ENCODE peak calls at places on chromosomes 2 and 18, in eight cellular contexts. F is A549, H is tibial nerve, I is ovary, K is body of pancreas, R is right lobe of liver, Y is HCT116, T is stomach. P is an unnamed sample. For H3K4me1, the result is how much of the 10 kb centered on the place peaks cover.

GRCh38 chr2:230893881-230894781 is 29.4 kb downstream of the ITM2C start:
- DNase-seq in F (no peak), H (no peak), I (no peak), K (no peak), R (peak), Y (no peak), T (no peak), P (no peak)

GRCh38 chr2:1607236-1607920 is 136.9 kb downstream of the PXDN start:
- DNase-seq in F (no peak), H (no peak), I (no peak), K (no peak), R (no peak), Y (no peak), T (no peak), P (no peak)

GRCh38 chr2:45675130-45675812 is 23.8 kb downstream of the PRKCE start:
- DNase-seq in F (no peak), H (no peak), I (peak), K (peak), R (no peak), Y (peak), T (peak), P (no peak)

GRCh38 chr2:108403494-108403893 is 25.7 kb downstream of the SULT1C4 start:
- DNase-seq in F (peak), H (peak), I (no peak), K (no peak), R (no peak), Y (no peak), T (no peak), P (no peak)

GRCh38 chr2:56448403-56448998 is 264.7 kb downstream of the CCDC85A start:
- DNase-seq in F (peak), H (no peak), I (no peak), K (no peak), R (no peak), Y (no peak), T (no peak), P (no peak)

GRCh38 chr2:225013432-225014048 is 28.7 kb downstream of the DOCK10 start:
- DNase-seq in F (peak), H (no peak), I (no peak), K (no peak), R (no peak), Y (no peak), T (no peak), P (no peak)

GRCh38 chr2:117055499-117056375 is 758.8 kb upstream of the DDX18 start:
- DNase-seq in F (no peak), H (no peak), I (no peak), K (no peak), R (no peak), Y (no peak), T (no peak), P (no peak)

GRCh38 chr2:26174691-26175181 is 1.8 kb downstream of the GAREM2 start:
- DNase-seq in F (no peak), H (no peak), I (no peak), K (no peak), R (no peak), Y (no peak), T (no peak), P (no peak)

GRCh38 chr2:240595381-240596079 is 9.0 kb downstream of the CAPN10 start:
- DNase-seq in F (peak), H (no peak), I (no peak), K (peak), R (peak), Y (no peak), T (no peak), P (peak)

GRCh38 chr2:236208281-236208900 is 40.2 kb upstream of the GBX2 start:
- DNase-seq in F (no peak), H (no peak), I (no peak), K (no peak), R (no peak), Y (no peak), T (no peak), P (no peak)

GRCh38 chr2:188607501-188607900 is 315.8 kb downstream of the GULP1 start:
- DNase-seq in F (peak), H (no peak), I (no peak), K (no peak), R (no peak), Y (no peak), T (no peak), P (no peak)

GRCh38 chr2:169294001-169294675 is 68.2 kb downstream of the LRP2 start:
- DNase-seq in F (no peak), H (no peak), I (no peak), K (no peak), R (no peak), Y (no peak), T (no peak), P (no peak)

GRCh38 chr2:9660154-9660553 is 29.4 kb upstream of the YWHAQ start:
- DNase-seq in F (no peak), H (no peak), I (no peak), K (no peak), R (no peak), Y (no peak), T (no peak), P (no peak)

GRCh38 chr2:38296381-38296780 is 80.7 kb downstream of the ATL2 start:
- DNase-seq in F (no peak), H (no peak), I (no peak), K (no peak), R (no peak), Y (no peak), T (no peak), P (no peak)

GRCh38 chr2:8049111-8049720 is 632.6 kb upstream of the ID2 start:
- DNase-seq in F (no peak), H (no peak), I (no peak), K (no peak), R (no peak), Y (no peak), T (no peak), P (no peak)

GRCh38 chr18:70659026-70659726 is 370.3 kb downstream of the SOCS6 start:
- DNase-seq in F (peak), H (no peak), I (no peak), K (no peak), R (no peak), Y (no peak), T (no peak), P (peak)

GRCh38 chr18:72866572-72866900 is 1.3 kb downstream of the NETO1 start:
- DNase-seq in F (no peak), H (no peak), I (no peak), K (no peak), R (no peak), Y (no peak), T (no peak), P (no peak)

GRCh38 chr2:156565066-156565710 is 129.0 kb downstream of the GPD2 start:
- DNase-seq in F (no peak), H (no peak), I (no peak), K (no peak), R (no peak), Y (no peak), T (no peak), P (no peak)

GRCh38 chr2:102070058-102070642 is 72.4 kb upstream of the IL1R1 start:
- DNase-seq in F (peak), H (peak), I (peak), K (peak), R (peak), Y (no peak), T (peak), P (peak)

GRCh38 chr2:110105608-110106467 is 9.8 kb downstream of the MALL start:
- DNase-seq in F (peak), H (no peak), I (no peak), K (no peak), R (no peak), Y (peak), T (no peak), P (no peak)

DNA sequence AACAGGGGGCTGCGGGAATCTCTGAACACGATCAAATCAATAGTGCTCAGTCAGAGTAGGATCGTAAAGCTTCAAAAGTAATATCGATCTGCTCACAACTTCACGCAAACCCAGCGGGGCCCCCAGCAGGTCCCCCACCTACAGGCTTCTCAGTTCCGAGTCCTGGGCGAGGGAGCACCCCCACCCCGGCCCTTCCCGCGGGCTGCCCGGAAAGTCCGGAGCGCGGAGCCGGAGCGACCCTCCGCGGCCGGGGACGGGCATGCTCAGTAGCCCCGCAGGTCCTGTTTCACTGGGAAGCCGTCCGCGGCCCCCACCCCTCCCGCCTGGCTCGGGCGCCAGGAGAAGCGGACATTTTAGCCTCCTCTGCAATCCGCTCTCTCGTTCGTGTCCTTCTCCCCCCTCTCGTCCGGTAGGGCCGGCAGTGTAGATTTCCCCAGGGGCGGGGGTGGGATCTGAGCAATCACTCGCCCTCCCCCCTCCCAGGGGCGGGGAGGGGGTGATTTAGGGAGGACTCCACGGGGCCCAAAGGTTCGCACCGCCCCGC is 3.3 kb upstream of the SPRED2 start:
- DNase-seq in F (peak), H (peak), I (peak), K (peak), R (peak), Y (peak), T (peak), P (peak)
- TF ChIP-seq CTCF in F (no peak), H (no peak), I (no peak), K (no peak), R (peak), Y (no peak), T (no peak), P (peak)

GRCh38 chr2:85710687-85711577 is 16.8 kb downstream of the GNLY start:
- DNase-seq in F (no peak), H (peak), I (peak), K (no peak), R (no peak), Y (no peak), T (no peak), P (peak)
- H3K4me1 ChIP-seq in F (under half), H (under half), I (under half), K (under half), R (half or more), Y (under half), T (under half), P (half or more)

GRCh38 chr2:127439343-127439742 is 21.1 kb downstream of the PROC start:
- DNase-seq in F (no peak), H (no peak), I (no peak), K (no peak), R (no peak), Y (no peak), T (no peak), P (no peak)

GRCh38 chr2:127437781-127438726 is 19.8 kb downstream of the PROC start:
- DNase-seq in F (no peak), H (no peak), I (no peak), K (peak), R (peak), Y (no peak), T (peak), P (no peak)

GRCh38 chr2:127434515-127434914 is 16.3 kb downstream of the PROC start:
- DNase-seq in F (no peak), H (no peak), I (no peak), K (no peak), R (no peak), Y (no peak), T (no peak), P (no peak)

GRCh38 chr2:127431408-127432023 is 13.3 kb downstream of the PROC start:
- DNase-seq in F (no peak), H (no peak), I (no peak), K (no peak), R (no peak), Y (no peak), T (peak), P (no peak)

DNA sequence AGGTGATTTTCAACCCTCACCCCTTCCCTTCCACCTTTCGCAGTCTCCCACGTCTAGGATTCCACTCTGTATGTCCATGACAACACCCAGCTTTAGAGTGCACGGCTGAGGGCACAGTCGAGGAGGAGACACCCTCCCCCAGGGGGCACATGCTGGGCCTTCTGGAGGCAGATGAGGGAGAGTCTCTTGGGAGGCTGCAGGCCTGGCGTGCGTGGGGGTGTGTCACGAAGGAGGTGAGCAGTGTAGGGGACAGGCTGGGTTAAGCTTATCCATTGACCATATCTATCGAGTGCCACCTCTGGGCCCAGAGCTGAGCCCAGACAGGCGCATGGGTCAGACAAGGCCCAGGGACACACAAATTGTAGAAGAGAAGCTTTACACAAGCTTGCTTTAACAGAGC is 18.8 kb downstream of the PROC start:
- DNase-seq in F (no peak), H (no peak), I (no peak), K (no peak), R (no peak), Y (no peak), T (no peak), P (no peak)
- TF ChIP-seq POLR2A in F (no peak), H (no peak), I (no peak), K (no peak), R (no peak), Y (no peak), T (no peak), P (no peak)

GRCh38 chr2:219886615-219887014 is 259.2 kb downstream of the SLC4A3 start:
- DNase-seq in F (peak), H (no peak), I (no peak), K (no peak), R (no peak), Y (no peak), T (no peak), P (no peak)
- TF ChIP-seq CTCF in F (peak), H (no peak), I (no peak), K (no peak), R (no peak), Y (peak), T (no peak), P (no peak)

GRCh38 chr2:211416373-211416772 is 860.0 kb downstream of the CPS1 start:
- DNase-seq in F (no peak), H (no peak), I (no peak), K (no peak), R (no peak), Y (no peak), T (no peak), P (no peak)
- H3K4me1 ChIP-seq in F (under half), H (under half), I (under half), K (under half), R (under half), Y (under half), T (under half), P (under half)